ENCODE peak calls at places on chromosomes 3 and 15, in six cellular contexts. One of them, this sample, is unnamed.

GRCh38 chr15:75785771-75786563 is 57.3 kb upstream of the UBE2Q2 start:
- DNase-seq in thoracic aorta: no peak
- DNase-seq in effector memory CD4-positive, alpha-beta T cell: no peak
- DNase-seq in adrenal gland: peak; percentile 52
- DNase-seq in uterus: no peak
- DNase-seq in psoas muscle: no peak
- DNase-seq in this sample: no peak

GRCh38 chr3:175346573-175347356 is 487.6 kb downstream of the NAALADL2 start:
- DNase-seq in adrenal gland: peak; percentile 89
- DNase-seq in uterus: peak; percentile 34
- DNase-seq in psoas muscle: peak; percentile 17
- DNase-seq in effector memory CD4-positive, alpha-beta T cell: no peak
- DNase-seq in thoracic aorta: peak; percentile 25
- DNase-seq in this sample: peak; percentile 55

GRCh38 chr3:171736556-171736955 is 73.7 kb downstream of the PLD1 start:
- DNase-seq in uterus: no peak
- DNase-seq in thoracic aorta: no peak
- DNase-seq in psoas muscle: no peak
- DNase-seq in adrenal gland: no peak
- DNase-seq in effector memory CD4-positive, alpha-beta T cell: no peak
- DNase-seq in this sample: no peak

GRCh38 chr3:43062556-43063040 is 43.3 kb downstream of the POMGNT2 start:
- DNase-seq in psoas muscle: no peak
- DNase-seq in effector memory CD4-positive, alpha-beta T cell: no peak
- DNase-seq in thoracic aorta: no peak
- DNase-seq in adrenal gland: no peak
- DNase-seq in uterus: no peak
- DNase-seq in this sample: no peak

GRCh38 chr3:159252772-159253384 is 451.0 kb downstream of the MFSD1 start:
- DNase-seq in thoracic aorta: no peak
- DNase-seq in effector memory CD4-positive, alpha-beta T cell: no peak
- DNase-seq in uterus: no peak
- DNase-seq in adrenal gland: no peak
- DNase-seq in psoas muscle: no peak
- DNase-seq in this sample: no peak

GRCh38 chr15:84915011-84915958 is 30.8 kb downstream of the SLC28A1 start:
- DNase-seq in adrenal gland: peak; percentile 97
- DNase-seq in effector memory CD4-positive, alpha-beta T cell: no peak
- DNase-seq in thoracic aorta: peak; percentile 84
- DNase-seq in psoas muscle: peak; percentile 79
- DNase-seq in uterus: peak; percentile 93
- DNase-seq in this sample: peak; percentile 91

GRCh38 chr15:25790003-25790660 is 73.0 kb downstream of the ATP10A start:
- DNase-seq in effector memory CD4-positive, alpha-beta T cell: no peak
- DNase-seq in adrenal gland: peak; percentile 73
- DNase-seq in psoas muscle: peak; percentile 65
- DNase-seq in thoracic aorta: no peak
- DNase-seq in uterus: peak; percentile 70
- DNase-seq in this sample: no peak

GRCh38 chr15:63939531-63940130 is 105.9 kb upstream of the HERC1 start:
- DNase-seq in thoracic aorta: no peak
- DNase-seq in effector memory CD4-positive, alpha-beta T cell: no peak
- DNase-seq in uterus: peak; percentile 53
- DNase-seq in adrenal gland: peak; percentile 84
- DNase-seq in psoas muscle: peak; percentile 55
- DNase-seq in this sample: no peak

GRCh38 chr3:69838696-69839515 is 99.6 kb downstream of the MITF start:
- DNase-seq in thoracic aorta: no peak
- DNase-seq in effector memory CD4-positive, alpha-beta T cell: no peak
- DNase-seq in uterus: no peak
- DNase-seq in psoas muscle: no peak
- DNase-seq in adrenal gland: no peak
- DNase-seq in this sample: no peak

DNA sequence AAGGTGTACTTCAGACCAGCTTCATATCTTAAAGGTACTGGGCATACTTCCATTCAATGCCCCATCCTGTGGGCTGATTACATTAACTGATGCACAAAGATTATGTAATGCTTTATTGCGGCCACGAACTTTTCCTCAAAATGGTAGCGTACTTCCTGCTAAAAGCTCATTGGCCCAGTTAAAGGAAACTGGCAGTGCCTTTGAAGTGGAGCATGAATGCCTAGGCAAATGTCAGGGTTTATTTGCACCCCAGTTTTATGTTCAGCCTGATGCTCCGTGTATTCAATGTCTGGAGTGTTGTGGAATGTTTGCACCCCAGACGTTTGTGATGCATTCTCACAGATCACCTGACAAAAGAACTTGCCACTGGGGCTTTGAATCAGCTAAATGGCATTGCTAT is 3.4 kb downstream of the SKIL start:
- DNase-seq in effector memory CD4-positive, alpha-beta T cell: no peak
- DNase-seq in thoracic aorta: no peak
- DNase-seq in uterus: no peak
- DNase-seq in psoas muscle: no peak
- DNase-seq in adrenal gland: no peak
- DNase-seq in this sample: no peak
- H3K4me1 ChIP-seq in effector memory CD4-positive, alpha-beta T cell: peaks cover 15% of the 10 kb centered on the region
- H3K4me1 ChIP-seq in thoracic aorta: peaks cover 67% of the 10 kb centered on the region
- H3K4me1 ChIP-seq in uterus: peaks cover 11% of the 10 kb centered on the region
- H3K4me1 ChIP-seq in psoas muscle: peaks cover 19% of the 10 kb centered on the region
- H3K4me1 ChIP-seq in adrenal gland: peaks cover 50% of the 10 kb centered on the region
- H3K4me1 ChIP-seq in this sample: no peaks in the 10 kb centered on the region

DNA sequence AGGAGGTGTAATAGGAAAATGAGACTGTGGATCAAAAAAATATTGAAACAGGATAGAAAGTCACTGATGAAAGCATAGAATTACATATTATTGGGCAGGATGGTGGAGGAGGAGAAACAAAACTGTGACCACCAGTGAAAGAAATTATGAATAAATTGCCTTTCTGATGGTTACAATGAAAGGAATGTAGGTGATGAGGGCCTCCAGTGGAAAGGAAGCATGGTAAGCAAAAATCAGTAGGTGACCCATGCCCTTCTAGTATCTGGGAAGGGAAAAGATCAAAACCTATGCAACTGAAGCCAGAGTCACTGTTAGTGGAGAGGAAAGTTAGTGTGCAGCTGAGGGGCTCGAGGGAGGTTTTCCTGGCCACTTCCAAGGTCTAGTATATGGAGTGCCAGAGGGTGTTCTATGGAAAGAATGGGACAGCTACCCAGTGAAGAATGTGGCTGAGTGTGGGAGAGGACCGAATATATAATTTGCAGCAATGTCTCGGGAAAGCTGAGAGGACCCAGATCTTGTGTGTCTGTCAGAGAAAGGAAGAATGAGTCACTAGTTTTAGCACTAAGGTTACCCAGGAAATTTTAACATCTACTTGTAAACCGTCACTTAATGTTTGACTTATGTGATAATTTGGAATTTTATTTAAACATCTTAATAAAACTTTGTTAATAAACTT is 146.2 kb downstream of the NFKBIZ start:
- DNase-seq in psoas muscle: no peak
- DNase-seq in adrenal gland: no peak
- DNase-seq in thoracic aorta: no peak
- DNase-seq in effector memory CD4-positive, alpha-beta T cell: no peak
- DNase-seq in uterus: peak; percentile 35
- DNase-seq in this sample: no peak
- H3K27ac ChIP-seq in psoas muscle: no peak overlapping the region
- H3K27ac ChIP-seq in adrenal gland: no peak overlapping the region
- H3K27ac ChIP-seq in thoracic aorta: no peak overlapping the region
- H3K27ac ChIP-seq in effector memory CD4-positive, alpha-beta T cell: no peak overlapping the region
- H3K27ac ChIP-seq in uterus: peak overlapping the region; percentile 33
- H3K27ac ChIP-seq in this sample: no peak overlapping the region

GRCh38 chr15:65603134-65603533 is 7.8 kb downstream of the INTS14 start:
- DNase-seq in thoracic aorta: no peak
- DNase-seq in effector memory CD4-positive, alpha-beta T cell: no peak
- DNase-seq in adrenal gland: no peak
- DNase-seq in psoas muscle: no peak
- DNase-seq in uterus: no peak
- DNase-seq in this sample: no peak
- H3K36me3 ChIP-seq in thoracic aorta: peaks cover 35% of the 10 kb centered on the region
- H3K36me3 ChIP-seq in effector memory CD4-positive, alpha-beta T cell: peaks cover 43% of the 10 kb centered on the region
- H3K36me3 ChIP-seq in adrenal gland: no peaks in the 10 kb centered on the region
- H3K36me3 ChIP-seq in psoas muscle: peaks cover 10% of the 10 kb centered on the region
- H3K36me3 ChIP-seq in uterus: no peaks in the 10 kb centered on the region
- H3K36me3 ChIP-seq in this sample: peaks cover 1% of the 10 kb centered on the region

GRCh38 chr3:65483475-65483874 is 555.2 kb downstream of the MAGI1 start:
- DNase-seq in adrenal gland: peak; percentile 70
- DNase-seq in uterus: peak; percentile 31
- DNase-seq in psoas muscle: peak; percentile 14
- DNase-seq in effector memory CD4-positive, alpha-beta T cell: no peak
- DNase-seq in thoracic aorta: no peak
- DNase-seq in this sample: peak; percentile 65

GRCh38 chr3:65484964-65485363 is 553.8 kb downstream of the MAGI1 start:
- DNase-seq in effector memory CD4-positive, alpha-beta T cell: no peak
- DNase-seq in psoas muscle: no peak
- DNase-seq in adrenal gland: no peak
- DNase-seq in thoracic aorta: no peak
- DNase-seq in uterus: no peak
- DNase-seq in this sample: no peak

GRCh38 chr3:65479967-65480366 is 558.8 kb downstream of the MAGI1 start:
- DNase-seq in thoracic aorta: no peak
- DNase-seq in effector memory CD4-positive, alpha-beta T cell: no peak
- DNase-seq in adrenal gland: no peak
- DNase-seq in uterus: no peak
- DNase-seq in psoas muscle: no peak
- DNase-seq in this sample: no peak

GRCh38 chr3:65479118-65479517 is 559.6 kb downstream of the MAGI1 start:
- DNase-seq in thoracic aorta: no peak
- DNase-seq in uterus: no peak
- DNase-seq in psoas muscle: no peak
- DNase-seq in adrenal gland: no peak
- DNase-seq in effector memory CD4-positive, alpha-beta T cell: no peak
- DNase-seq in this sample: no peak

DNA sequence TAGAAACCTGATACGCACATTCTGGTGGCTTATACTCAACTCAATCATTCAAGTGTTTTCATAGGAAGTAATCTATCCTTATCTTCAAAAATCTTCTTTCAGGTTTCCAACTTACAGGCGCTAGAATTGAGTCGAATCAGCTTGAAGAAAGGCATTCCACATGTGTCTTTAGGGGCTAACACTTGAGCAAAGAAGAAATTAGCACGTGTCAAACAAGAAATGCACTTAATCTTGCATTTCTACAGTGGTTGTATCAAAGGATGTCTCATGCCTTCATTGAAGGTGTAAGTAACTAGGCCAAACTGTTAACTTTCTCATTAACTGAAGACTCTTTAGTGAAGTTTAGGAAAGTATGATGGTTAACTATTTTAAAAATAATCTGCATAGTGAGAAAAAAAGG is 557.6 kb downstream of the MAGI1 start:
- DNase-seq in psoas muscle: no peak
- DNase-seq in effector memory CD4-positive, alpha-beta T cell: no peak
- DNase-seq in adrenal gland: no peak
- DNase-seq in thoracic aorta: no peak
- DNase-seq in uterus: no peak
- DNase-seq in this sample: no peak
- H3K4me1 ChIP-seq in psoas muscle: peaks cover 42% of the 10 kb centered on the region
- H3K4me1 ChIP-seq in effector memory CD4-positive, alpha-beta T cell: no peaks in the 10 kb centered on the region
- H3K4me1 ChIP-seq in adrenal gland: peaks cover 21% of the 10 kb centered on the region
- H3K4me1 ChIP-seq in thoracic aorta: peaks cover 42% of the 10 kb centered on the region
- H3K4me1 ChIP-seq in uterus: no peaks in the 10 kb centered on the region
- H3K4me1 ChIP-seq in this sample: no peaks in the 10 kb centered on the region

GRCh38 chr3:16824085-16824696 is 60.6 kb upstream of the PLCL2 start:
- DNase-seq in uterus: no peak
- DNase-seq in adrenal gland: no peak
- DNase-seq in psoas muscle: no peak
- DNase-seq in thoracic aorta: no peak
- DNase-seq in effector memory CD4-positive, alpha-beta T cell: no peak
- DNase-seq in this sample: no peak
- H3K27ac ChIP-seq in uterus: no peak overlapping the region
- H3K27ac ChIP-seq in adrenal gland: no peak overlapping the region
- H3K27ac ChIP-seq in psoas muscle: no peak overlapping the region
- H3K27ac ChIP-seq in thoracic aorta: no peak overlapping the region
- H3K27ac ChIP-seq in effector memory CD4-positive, alpha-beta T cell: no peak overlapping the region
- H3K27ac ChIP-seq in this sample: no peak overlapping the region

GRCh38 chr3:14154242-14154641 is 24.2 kb downstream of the XPC start:
- DNase-seq in psoas muscle: no peak
- DNase-seq in uterus: no peak
- DNase-seq in effector memory CD4-positive, alpha-beta T cell: no peak
- DNase-seq in thoracic aorta: no peak
- DNase-seq in adrenal gland: peak; percentile 47
- DNase-seq in this sample: no peak
- H3K36me3 ChIP-seq in psoas muscle: peaks cover under 1% of the 10 kb centered on the region
- H3K36me3 ChIP-seq in uterus: no peaks in the 10 kb centered on the region
- H3K36me3 ChIP-seq in effector memory CD4-positive, alpha-beta T cell: peaks cover 61% of the 10 kb centered on the region
- H3K36me3 ChIP-seq in thoracic aorta: peaks cover 66% of the 10 kb centered on the region
- H3K36me3 ChIP-seq in adrenal gland: no peaks in the 10 kb centered on the region
- H3K36me3 ChIP-seq in this sample: peaks cover 13% of the 10 kb centered on the region

This sample was measured in breast epithelium.